ENCODE peak calls at places on chromosomes 1 and 21, in four cellular contexts. One of them, this sample, is unnamed. For H4K20me1, the result is how much of the 10 kb centered on the place peaks cover.

GRCh38 chr1:220878223-220879081 is 791 bp upstream of the HLX start:
- DNase-seq in K562: no peak
- DNase-seq in HepG2: no peak
- DNase-seq in H1: peak
- DNase-seq in this sample: no peak

GRCh38 chr1:152110860-152111514 is 4.3 kb downstream of the TCHH start:
- DNase-seq in K562: no peak
- DNase-seq in HepG2: no peak
- DNase-seq in H1: peak
- DNase-seq in this sample: peak

GRCh38 chr1:59258412-59259032 is 38.4 kb upstream of the FGGY start:
- DNase-seq in K562: no peak
- DNase-seq in HepG2: no peak
- DNase-seq in H1: no peak
- DNase-seq in this sample: no peak

GRCh38 chr21:21996891-21997290 is 998.7 kb downstream of the NCAM2 start:
- DNase-seq in K562: no peak
- DNase-seq in HepG2: no peak
- DNase-seq in H1: no peak
- DNase-seq in this sample: no peak

GRCh38 chr1:244821134-244821533 is 14.3 kb upstream of the COX20 start:
- DNase-seq in K562: no peak
- DNase-seq in HepG2: no peak
- DNase-seq in H1: no peak
- DNase-seq in this sample: no peak

GRCh38 chr1:22866868-22867267 is 105.8 kb downstream of the LACTBL1 start:
- DNase-seq in K562: no peak
- DNase-seq in HepG2: no peak
- DNase-seq in H1: no peak
- DNase-seq in this sample: no peak

GRCh38 chr1:119475866-119476439 is 31.1 kb upstream of the HSD3B1 start:
- DNase-seq in K562: peak
- DNase-seq in HepG2: peak
- DNase-seq in H1: peak
- DNase-seq in this sample: peak

GRCh38 chr1:230163205-230163604 is 96.2 kb downstream of the GALNT2 start:
- DNase-seq in K562: no peak
- DNase-seq in HepG2: no peak
- DNase-seq in H1: no peak
- DNase-seq in this sample: no peak

GRCh38 chr21:43295016-43295958 is 126.5 kb downstream of the CRYAA start:
- DNase-seq in K562: no peak
- DNase-seq in HepG2: no peak
- DNase-seq in H1: no peak
- DNase-seq in this sample: no peak

GRCh38 chr1:215076312-215076711 is 6.2 kb upstream of the KCNK2 start:
- DNase-seq in K562: no peak
- DNase-seq in HepG2: peak
- DNase-seq in H1: no peak
- DNase-seq in this sample: peak

GRCh38 chr1:241485554-241485992 is 34.0 kb downstream of the FH start:
- DNase-seq in K562: peak
- DNase-seq in HepG2: peak
- DNase-seq in H1: no peak
- DNase-seq in this sample: peak

GRCh38 chr1:118958140-118958539 is 30.0 kb downstream of the TBX15 start:
- DNase-seq in K562: no peak
- DNase-seq in HepG2: peak
- DNase-seq in H1: no peak
- DNase-seq in this sample: no peak

GRCh38 chr1:178273707-178274410 is 180.0 kb downstream of the RASAL2 start:
- DNase-seq in K562: no peak
- DNase-seq in HepG2: no peak
- DNase-seq in H1: no peak
- DNase-seq in this sample: no peak

GRCh38 chr1:25912076-25912831 is 6.0 kb upstream of the STMN1 start:
- DNase-seq in K562: no peak
- DNase-seq in HepG2: no peak
- DNase-seq in H1: no peak
- DNase-seq in this sample: peak

GRCh38 chr1:218546314-218546713 is 201.2 kb downstream of the TGFB2 start:
- DNase-seq in K562: no peak
- DNase-seq in HepG2: no peak
- DNase-seq in H1: no peak
- DNase-seq in this sample: no peak

GRCh38 chr1:229714306-229714705 is 88.3 kb downstream of the URB2 start:
- DNase-seq in K562: no peak
- DNase-seq in HepG2: no peak
- DNase-seq in H1: no peak
- DNase-seq in this sample: no peak

GRCh38 chr1:179889619-179890018 is 7.5 kb downstream of the TOR1AIP1 start:
- DNase-seq in K562: no peak
- DNase-seq in HepG2: no peak
- DNase-seq in H1: no peak
- DNase-seq in this sample: no peak

GRCh38 chr1:153503766-153504165 is 32.0 kb downstream of the S100A6 start:
- DNase-seq in K562: no peak
- DNase-seq in HepG2: no peak
- DNase-seq in H1: no peak
- DNase-seq in this sample: no peak

GRCh38 chr1:19840228-19840627 is 25.1 kb upstream of the RNF186 start:
- DNase-seq in K562: no peak
- DNase-seq in HepG2: no peak
- DNase-seq in H1: no peak
- DNase-seq in this sample: no peak

GRCh38 chr1:50978144-50978851 is 8.3 kb downstream of the CDKN2C start:
- DNase-seq in K562: peak
- DNase-seq in HepG2: peak
- DNase-seq in H1: peak
- DNase-seq in this sample: peak
- TF ChIP-seq JUN in K562: no peak
- TF ChIP-seq JUN in HepG2: no peak
- TF ChIP-seq JUN in H1: no peak
- TF ChIP-seq JUN in this sample: no peak

GRCh38 chr21:38280446-38280845 is 23.7 kb downstream of the KCNJ15 start:
- DNase-seq in K562: no peak
- DNase-seq in HepG2: no peak
- DNase-seq in H1: no peak
- DNase-seq in this sample: no peak

GRCh38 chr21:38286739-38287426 is 30.1 kb downstream of the KCNJ15 start:
- DNase-seq in K562: no peak
- DNase-seq in HepG2: no peak
- DNase-seq in H1: no peak
- DNase-seq in this sample: no peak

GRCh38 chr21:38282921-38283320 is 26.1 kb downstream of the KCNJ15 start:
- DNase-seq in K562: no peak
- DNase-seq in HepG2: no peak
- DNase-seq in H1: no peak
- DNase-seq in this sample: no peak

GRCh38 chr21:38289697-38290096 is 32.9 kb downstream of the KCNJ15 start:
- DNase-seq in K562: no peak
- DNase-seq in HepG2: no peak
- DNase-seq in H1: no peak
- DNase-seq in this sample: peak

GRCh38 chr21:38284221-38284620 is 27.4 kb downstream of the KCNJ15 start:
- DNase-seq in K562: no peak
- DNase-seq in HepG2: no peak
- DNase-seq in H1: no peak
- DNase-seq in this sample: no peak
- H4K20me1 ChIP-seq in K562: under half
- H4K20me1 ChIP-seq in HepG2: under half
- H4K20me1 ChIP-seq in H1: under half
- H4K20me1 ChIP-seq in this sample: under half

DNA sequence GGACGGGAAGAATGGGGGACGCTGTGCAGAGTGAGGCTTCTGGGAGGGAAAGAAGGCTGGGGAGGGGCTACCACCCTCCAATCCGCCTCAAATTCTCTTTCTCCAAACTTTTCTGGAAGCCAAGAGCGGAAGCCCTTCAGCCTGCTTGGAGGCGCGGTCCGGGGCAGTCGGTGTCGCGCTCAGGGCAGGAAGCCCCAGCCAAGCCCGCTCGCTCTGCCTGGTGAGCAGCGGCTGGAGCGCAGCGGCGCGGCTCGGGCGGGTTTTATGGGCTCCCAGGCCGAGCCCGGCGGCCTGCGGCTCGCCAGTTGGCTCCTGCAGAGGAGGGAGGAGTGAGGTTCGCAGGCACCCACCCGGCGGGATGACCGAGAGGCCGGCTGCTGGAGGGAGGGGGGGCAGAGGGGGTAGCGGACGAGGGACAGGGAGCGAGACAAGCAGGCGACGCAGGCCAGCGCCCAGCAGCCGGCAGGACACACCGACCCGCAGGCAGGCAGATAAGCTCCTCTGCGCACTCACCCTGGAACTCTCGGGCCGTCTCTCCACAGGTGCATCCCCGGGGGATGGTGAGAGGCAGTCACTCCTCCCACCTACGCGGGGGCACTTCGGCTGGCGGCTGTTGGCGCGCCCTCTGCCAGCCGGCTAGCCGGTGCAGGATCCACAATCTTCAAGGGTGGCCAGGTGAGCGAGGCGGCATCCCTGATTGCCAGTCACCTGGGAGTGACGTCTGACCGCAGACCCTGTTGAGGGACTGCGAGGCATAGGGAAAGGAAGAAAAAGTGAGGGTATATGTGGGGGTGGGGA is at the start of gene AVPR1B:
- DNase-seq in K562: no peak
- DNase-seq in HepG2: no peak
- DNase-seq in H1: peak
- DNase-seq in this sample: peak
- TF ChIP-seq EZH2 in K562: no peak
- TF ChIP-seq EZH2 in HepG2: no peak
- TF ChIP-seq EZH2 in H1: no peak
- TF ChIP-seq EZH2 in this sample: peak

GRCh38 chr1:8474369-8474768 is 156.5 kb downstream of the SLC45A1 start:
- DNase-seq in K562: no peak
- DNase-seq in HepG2: no peak
- DNase-seq in H1: no peak
- DNase-seq in this sample: no peak
- TF ChIP-seq JUN in K562: no peak
- TF ChIP-seq JUN in HepG2: no peak
- TF ChIP-seq JUN in H1: no peak
- TF ChIP-seq JUN in this sample: no peak

GRCh38 chr1:89832481-89833127 is 11.8 kb downstream of the LRRC8D start:
- DNase-seq in K562: no peak
- DNase-seq in HepG2: no peak
- DNase-seq in H1: no peak
- DNase-seq in this sample: peak
- H4K20me1 ChIP-seq in K562: under half
- H4K20me1 ChIP-seq in HepG2: under half
- H4K20me1 ChIP-seq in H1: under half
- H4K20me1 ChIP-seq in this sample: under half

This sample was measured in endothelial cell of umbilical vein.